ENCODE peak calls at places on chromosome 13, in four cellular contexts. R, Z, O and N are unnamed samples.

GRCh38 chr13:41075034-41075433 is 13.7 kb downstream of the WBP4 start:
- DNase-seq in R (peak; percentile 28), Z (no peak), O (peak; percentile 66), N (no peak)

GRCh38 chr13:75415720-75416119 is 66.2 kb downstream of the TBC1D4 start:
- DNase-seq in R (no peak), Z (no peak), O (peak; percentile 83), N (no peak)

GRCh38 chr13:91031508-91031907 is 316.0 kb upstream of the MIR17HG start:
- DNase-seq in R (no peak), Z (no peak), O (no peak), N (no peak)

GRCh38 chr13:113802761-113803160 is 43.7 kb downstream of the TMEM255B start:
- DNase-seq in R (no peak), Z (no peak), O (no peak), N (no peak)

GRCh38 chr13:76293346-76293745 is 592.9 kb downstream of the KCTD12 start:
- DNase-seq in R (no peak), Z (no peak), O (peak; percentile 81), N (no peak)

GRCh38 chr13:20141238-20142018 is 19.4 kb downstream of the GJA3 start:
- DNase-seq in R (no peak), Z (no peak), O (no peak), N (no peak)

GRCh38 chr13:40130871-40131636 is 475.6 kb downstream of the COG6 start:
- DNase-seq in R (no peak), Z (no peak), O (peak; percentile 53), N (no peak)

GRCh38 chr13:112984954-112985802 is 16.2 kb downstream of the MCF2L start:
- DNase-seq in R (no peak), Z (no peak), O (no peak), N (no peak)

GRCh38 chr13:48769107-48769704 is 115.5 kb downstream of the CYSLTR2 start:
- DNase-seq in R (peak; percentile 75), Z (peak; percentile 79), O (peak; percentile 96), N (peak; percentile 82)

GRCh38 chr13:75423383-75423782 is 58.6 kb downstream of the TBC1D4 start:
- DNase-seq in R (no peak), Z (no peak), O (no peak), N (no peak)

GRCh38 chr13:94435604-94436226 is 43.8 kb downstream of the DCT start:
- DNase-seq in R (peak; percentile 21), Z (no peak), O (peak; percentile 74), N (peak; percentile 30)

GRCh38 chr13:32846556-32846955 is 169.7 kb upstream of the KL start:
- DNase-seq in R (no peak), Z (no peak), O (no peak), N (no peak)

GRCh38 chr13:108895220-108895704 is 265.9 kb downstream of the MYO16 start:
- DNase-seq in R (no peak), Z (no peak), O (peak; percentile 59), N (peak; percentile 6)

GRCh38 chr13:32471187-32471922 is 43.4 kb upstream of the N4BP2L1 start:
- DNase-seq in R (no peak), Z (no peak), O (peak; percentile 90), N (no peak)

GRCh38 chr13:65631078-65631477 is 1599.1 kb downstream of the PCDH9 start:
- DNase-seq in R (no peak), Z (no peak), O (no peak), N (no peak)

GRCh38 chr13:28718186-28718537 is 608 bp downstream of the SLC46A3 start:
- DNase-seq in R (no peak), Z (no peak), O (peak; percentile 45), N (no peak)

GRCh38 chr13:62512194-62513141 is 1096.8 kb upstream of the PCDH20 start:
- DNase-seq in R (no peak), Z (peak; percentile 48), O (peak; percentile 32), N (peak; percentile 30)

GRCh38 chr13:19845758-19846157 is 17.7 kb downstream of the ZMYM5 start:
- DNase-seq in R (no peak), Z (peak; percentile 22), O (peak; percentile 96), N (no peak)

GRCh38 chr13:30697177-30697953 is 38.0 kb upstream of the ALOX5AP start:
- DNase-seq in R (no peak), Z (no peak), O (no peak), N (no peak)

GRCh38 chr13:25171517-25172302 is at the start of gene AMER2:
- DNase-seq in R (no peak), Z (peak; percentile 38), O (peak; percentile 38), N (peak; percentile 57)

GRCh38 chr13:40982772-40983171 is 36.3 kb downstream of the ELF1 start:
- DNase-seq in R (peak; percentile 80), Z (peak; percentile 61), O (peak; percentile 94), N (no peak)

GRCh38 chr13:26914624-26915023 is 154.0 kb upstream of the GPR12 start:
- DNase-seq in R (no peak), Z (no peak), O (peak; percentile 10), N (no peak)

GRCh38 chr13:36919206-36919832 is 719 bp downstream of the SMAD9 start:
- DNase-seq in R (no peak), Z (peak; percentile 20), O (peak; percentile 25), N (peak; percentile 37)

GRCh38 chr13:97257228-97257755 is 35.2 kb downstream of the MBNL2 start:
- DNase-seq in R (no peak), Z (no peak), O (no peak), N (no peak)

GRCh38 chr13:31998131-31998530 is 33.4 kb upstream of the FRY start:
- DNase-seq in R (no peak), Z (no peak), O (peak; percentile 3), N (no peak)

GRCh38 chr13:34207334-34207733 is 389.4 kb downstream of the RFC3 start:
- DNase-seq in R (no peak), Z (no peak), O (peak; percentile 95), N (no peak)

GRCh38 chr13:27965740-27966640 is 3.1 kb downstream of the CDX2 start:
- DNase-seq in R (no peak), Z (no peak), O (no peak), N (no peak)

GRCh38 chr13:77896977-77897376 is 21.7 kb downstream of the EDNRB start:
- DNase-seq in R (no peak), Z (no peak), O (peak; percentile 40), N (no peak)

GRCh38 chr13:100694722-100695644 is 20.4 kb upstream of the TMTC4 start:
- DNase-seq in R (no peak), Z (peak; percentile 22), O (peak; percentile 97), N (peak; percentile 17)

GRCh38 chr13:110404321-110404720 is 97.2 kb downstream of the COL4A2 start:
- DNase-seq in R (no peak), Z (no peak), O (no peak), N (no peak)
- H3K4me1 ChIP-seq in R (no peaks in the 10 kb centered on the region), Z (peaks cover 3% of the 10 kb centered on the region), O (peaks cover 9% of the 10 kb centered on the region), N (no peaks in the 10 kb centered on the region)

GRCh38 chr13:52412128-52412527 is 6.2 kb upstream of the THSD1 start:
- DNase-seq in R (no peak), Z (no peak), O (no peak), N (no peak)
- H3K4me1 ChIP-seq in R (no peaks in the 10 kb centered on the region), Z (no peaks in the 10 kb centered on the region), O (peaks cover 11% of the 10 kb centered on the region), N (no peaks in the 10 kb centered on the region)

GRCh38 chr13:102816633-102817032 is 17.7 kb downstream of the BIVM start:
- DNase-seq in R (no peak), Z (no peak), O (no peak), N (no peak)

GRCh38 chr13:102814025-102814607 is 15.2 kb downstream of the BIVM start:
- DNase-seq in R (no peak), Z (no peak), O (no peak), N (no peak)

GRCh38 chr13:102815788-102816187 is 16.9 kb downstream of the BIVM start:
- DNase-seq in R (no peak), Z (no peak), O (no peak), N (no peak)

GRCh38 chr13:102814793-102815192 is 15.9 kb downstream of the BIVM start:
- DNase-seq in R (no peak), Z (no peak), O (no peak), N (no peak)

GRCh38 chr13:102812616-102813287 is 13.8 kb downstream of the BIVM start:
- DNase-seq in R (no peak), Z (no peak), O (peak; percentile 49), N (no peak)
- H3K4me1 ChIP-seq in R (no peaks in the 10 kb centered on the region), Z (peaks cover 6% of the 10 kb centered on the region), O (peaks cover 9% of the 10 kb centered on the region), N (peaks cover 6% of the 10 kb centered on the region)

GRCh38 chr13:98484289-98485219 is 92.4 kb downstream of the STK24 start:
- DNase-seq in R (peak; percentile 63), Z (peak; percentile 91), O (peak; percentile 87), N (peak; percentile 61)
- H3K4me1 ChIP-seq in R (peaks cover 45% of the 10 kb centered on the region), Z (peaks cover 33% of the 10 kb centered on the region), O (peaks cover 77% of the 10 kb centered on the region), N (peaks cover 29% of the 10 kb centered on the region)